ENCODE peak calls at places on chromosomes 6 and 20, in eight cellular contexts. Q is SHP77 treated with DMSO at 0.1 percent for 48 hours; C is C1 segment of cervical spinal cord; P is AG10803; I is activated CD4-positive, alpha-beta T cell treated with anti-CD3 and anti-CD28 coated beads, Interleukin-2, amount 10 ng/mL, durations not matched to agents 7 days and 5 days; X is AG08395; Z is right cardiac atrium; T is left cardiac atrium. L is an unnamed sample.

GRCh38 chr20:36065427-36065998 is 89.0 kb upstream of the EPB41L1 start:
- DNase-seq in X (no peak), C (no peak), Q (no peak), Z (no peak), P (no peak), I (no peak), T (no peak), L (no peak)

GRCh38 chr20:46260480-46260879 is 47.8 kb downstream of the CDH22 start:
- DNase-seq in C (peak), Z (peak), X (no peak), P (peak), T (peak), I (no peak), Q (no peak), L (peak)

GRCh38 chr20:48624315-48625020 is 203.3 kb downstream of the PREX1 start:
- DNase-seq in I (no peak), Q (no peak), P (no peak), X (no peak), T (no peak), Z (no peak), C (no peak), L (peak)

GRCh38 chr6:169654590-169655391 is 47.0 kb downstream of the WDR27 start:
- DNase-seq in X (peak), P (peak), Q (no peak), T (peak), C (peak), Z (peak), I (peak), L (no peak)

GRCh38 chr6:127547215-127547614 is 28.1 kb upstream of the MTCL3 start:
- DNase-seq in Q (no peak), P (no peak), Z (no peak), T (no peak), X (no peak), C (no peak), I (peak), L (no peak)

GRCh38 chr6:157542405-157542943 is 161.5 kb downstream of the ZDHHC14 start:
- DNase-seq in P (no peak), T (no peak), X (no peak), C (no peak), Z (no peak), Q (no peak), I (no peak), L (no peak)

GRCh38 chr6:14831922-14832321 is 413.9 kb upstream of the JARID2 start:
- DNase-seq in P (no peak), X (no peak), C (no peak), T (no peak), Q (no peak), I (no peak), Z (no peak), L (no peak)

GRCh38 chr20:36035720-36036119 is 67.3 kb downstream of the CNBD2 start:
- DNase-seq in Z (no peak), X (peak), Q (no peak), I (no peak), P (no peak), C (no peak), T (no peak), L (no peak)

GRCh38 chr6:42420741-42421140 is 31.0 kb downstream of the TRERF1 start:
- DNase-seq in Z (no peak), Q (no peak), P (no peak), I (no peak), C (no peak), T (no peak), X (no peak), L (no peak)

GRCh38 chr20:36407196-36407733 is 101.1 kb downstream of the DLGAP4 start:
- DNase-seq in C (no peak), Q (no peak), T (no peak), X (peak), P (peak), Z (no peak), I (no peak), L (no peak)

GRCh38 chr6:28868873-28869272 is 54.9 kb downstream of the TRIM27 start:
- DNase-seq in C (no peak), I (no peak), Q (no peak), T (no peak), P (no peak), X (no peak), Z (no peak), L (no peak)

GRCh38 chr20:44528309-44528708 is 6.4 kb upstream of the SERINC3 start:
- DNase-seq in Z (no peak), X (no peak), T (no peak), P (no peak), C (no peak), Q (no peak), I (no peak), L (no peak)

GRCh38 chr6:1144842-1145755 is 166.8 kb upstream of the FOXQ1 start:
- DNase-seq in C (no peak), Q (no peak), X (peak), I (no peak), Z (no peak), P (peak), T (no peak), L (no peak)

GRCh38 chr6:112841553-112842337 is 494.6 kb downstream of the RFPL4B start:
- DNase-seq in T (no peak), Q (no peak), P (no peak), I (no peak), X (no peak), Z (no peak), C (no peak), L (no peak)

GRCh38 chr6:107345398-107345797 is 114.0 kb downstream of the PDSS2 start:
- DNase-seq in Z (no peak), I (no peak), C (no peak), X (no peak), P (no peak), T (no peak), Q (no peak), L (no peak)

GRCh38 chr6:16885411-16886160 is 124.3 kb upstream of the ATXN1 start:
- DNase-seq in Z (no peak), C (no peak), T (no peak), P (no peak), Q (no peak), I (no peak), X (no peak), L (no peak)

GRCh38 chr6:44712353-44713147 is 325.0 kb downstream of the CDC5L start:
- DNase-seq in X (no peak), P (no peak), C (no peak), Q (no peak), I (no peak), T (no peak), Z (no peak), L (no peak)

GRCh38 chr6:54002118-54002517 is 109.1 kb upstream of the MLIP start:
- DNase-seq in T (no peak), C (no peak), X (no peak), Z (no peak), I (no peak), P (peak), Q (no peak), L (no peak)

GRCh38 chr6:42901538-42901957 is 14.3 kb upstream of the PTCRA start:
- DNase-seq in P (peak), C (peak), Q (peak), I (peak), X (peak), Z (peak), T (peak), L (peak)

GRCh38 chr6:3750324-3751018 is 1.0 kb downstream of the PXDC1 start:
- DNase-seq in P (peak), Q (no peak), T (peak), I (no peak), X (peak), Z (peak), C (peak), L (peak)

GRCh38 chr20:13111249-13111911 is 102.6 kb downstream of the SPTLC3 start:
- DNase-seq in X (no peak), C (no peak), P (no peak), Q (no peak), T (no peak), Z (no peak), I (no peak), L (no peak)

GRCh38 chr20:14406495-14406894 is 69.1 kb upstream of the FLRT3 start:
- DNase-seq in Q (no peak), Z (no peak), P (peak), C (no peak), I (no peak), T (no peak), X (peak), L (no peak)

GRCh38 chr6:69699655-69700054 is 97.2 kb downstream of the LMBRD1 start:
- DNase-seq in X (no peak), Q (no peak), C (no peak), Z (no peak), P (no peak), T (no peak), I (no peak), L (no peak)

GRCh38 chr20:37630161-37630560 is 63.7 kb upstream of the CTNNBL1 start:
- DNase-seq in X (no peak), I (no peak), T (no peak), P (no peak), Z (no peak), C (no peak), Q (peak), L (no peak)

GRCh38 chr6:110446405-110446804 is 30.0 kb downstream of the SLC22A16 start:
- DNase-seq in C (no peak), P (no peak), X (peak), T (no peak), I (no peak), Z (no peak), Q (no peak), L (no peak)

GRCh38 chr20:33733654-33734576 is 2.1 kb downstream of the ZNF341 start:
- DNase-seq in Q (no peak), I (no peak), C (peak), T (no peak), Z (no peak), P (peak), X (peak), L (peak)

GRCh38 chr6:139762587-139763031 is 388.2 kb upstream of the CITED2 start:
- DNase-seq in Z (no peak), T (no peak), C (no peak), X (no peak), I (no peak), Q (no peak), P (peak), L (no peak)

GRCh38 chr6:93059911-93060310 is 359.4 kb downstream of the EPHA7 start:
- DNase-seq in P (no peak), Z (no peak), X (no peak), I (no peak), Q (peak), C (no peak), T (no peak), L (no peak)

GRCh38 chr6:31582230-31582601 is at the start of gene LTB:
- DNase-seq in C (no peak), P (no peak), T (peak), X (no peak), Z (no peak), I (peak), Q (no peak), L (peak)